ENCODE peak calls at places on chromosome 1, in five cellular contexts. N is NCI-H2081, L is T-helper 17 cell, S is ovary, M is lung. B is an unnamed sample.

GRCh38 chr1:100130552-100131077 is 2.1 kb downstream of the SASS6 start:
- DNase-seq in N (no peak), L (no peak), S (no peak), M (no peak), B (no peak)

GRCh38 chr1:6625579-6626149 is 996 bp downstream of the THAP3 start:
- DNase-seq in N (no peak), L (no peak), S (no peak), M (no peak), B (peak; percentile 57)

GRCh38 chr1:161487483-161487827 is 17.8 kb upstream of the FCGR2A start:
- DNase-seq in N (no peak), L (no peak), S (no peak), M (no peak), B (peak; percentile 59)

GRCh38 chr1:10980094-10980577 is 32.3 kb upstream of the TARDBP start:
- DNase-seq in N (no peak), L (no peak), S (peak; percentile 69), M (peak; percentile 82), B (peak; percentile 81)

GRCh38 chr1:198496216-198497143 is 44.0 kb downstream of the ATP6V1G3 start:
- DNase-seq in N (no peak), L (no peak), S (no peak), M (no peak), B (no peak)

GRCh38 chr1:201562659-201563405 is 23.9 kb downstream of the NAV1 start:
- DNase-seq in N (no peak), L (no peak), S (no peak), M (no peak), B (no peak)

GRCh38 chr1:152926091-152926490 is 17.7 kb downstream of the IVL start:
- DNase-seq in N (no peak), L (no peak), S (no peak), M (no peak), B (no peak)

GRCh38 chr1:48003741-48004503 is 6.7 kb upstream of the TRABD2B start:
- DNase-seq in N (peak; percentile 35), L (no peak), S (no peak), M (no peak), B (no peak)

GRCh38 chr1:11886986-11887665 is 28.4 kb upstream of the NPPB start:
- DNase-seq in N (no peak), L (no peak), S (no peak), M (no peak), B (no peak)

GRCh38 chr1:32759521-32759980 is 57.0 kb upstream of the SYNC start:
- DNase-seq in N (no peak), L (no peak), S (no peak), M (peak; percentile 78), B (no peak)

GRCh38 chr1:240496941-240497340 is 115.0 kb downstream of the GREM2 start:
- DNase-seq in N (no peak), L (no peak), S (no peak), M (no peak), B (no peak)

GRCh38 chr1:94962745-94963265 is 35.9 kb upstream of the CNN3 start:
- DNase-seq in N (no peak), L (no peak), S (peak; percentile 60), M (no peak), B (peak; percentile 69)

GRCh38 chr1:15148475-15148874 is 5.1 kb upstream of the TMEM51 start:
- DNase-seq in N (no peak), L (no peak), S (no peak), M (no peak), B (no peak)

GRCh38 chr1:117205368-117205767 is 5.4 kb downstream of the VTCN1 start:
- DNase-seq in N (no peak), L (no peak), S (no peak), M (no peak), B (no peak)